ENCODE peak calls at places on chromosomes 7 and 10, in four cellular contexts. J is foreskin fibroblast, L is uterus, R is A549. Y is an unnamed sample.

GRCh38 chr7:69873512-69873911 is 275.2 kb downstream of the AUTS2 start:
- DNase-seq in J (no peak), R (no peak), L (no peak), Y (no peak)

GRCh38 chr7:46716926-46717325 is 795.9 kb upstream of the IGFBP3 start:
- DNase-seq in J (no peak), L (no peak), R (no peak), Y (no peak)

GRCh38 chr10:13099144-13099665 is 758 bp upstream of the OPTN start:
- DNase-seq in L (peak; percentile 58), J (peak; percentile 66), R (peak; percentile 74), Y (peak; percentile 28)

GRCh38 chr10:50439806-50440205 is 183.9 kb downstream of the SGMS1 start:
- DNase-seq in L (no peak), J (no peak), R (no peak), Y (no peak)

GRCh38 chr7:30925913-30926312 is 14.3 kb downstream of the AQP1 start:
- DNase-seq in R (no peak), L (peak; percentile 10), J (no peak), Y (peak; percentile 33)

GRCh38 chr7:34354906-34355305 is 303.1 kb upstream of the NPSR1 start:
- DNase-seq in L (no peak), R (no peak), J (no peak), Y (no peak)

GRCh38 chr10:112202561-112203241 is 19.1 kb upstream of the GPAM start:
- DNase-seq in R (peak; percentile 10), J (no peak), L (no peak), Y (no peak)

GRCh38 chr10:126439947-126440346 is 51.7 kb upstream of the ADAM12 start:
- DNase-seq in J (no peak), R (no peak), L (no peak), Y (no peak)

GRCh38 chr7:80089341-80089740 is 45.3 kb upstream of the GNAI1 start:
- DNase-seq in L (no peak), J (peak; percentile 17), R (no peak), Y (no peak)

GRCh38 chr7:28804990-28805389 is 153.1 kb downstream of the TRIL start:
- DNase-seq in R (peak; percentile 10), L (no peak), J (peak; percentile 90), Y (no peak)

GRCh38 chr7:117588352-117588794 is 108.5 kb downstream of the CFTR start:
- DNase-seq in R (no peak), L (no peak), J (no peak), Y (no peak)

GRCh38 chr10:116612107-116612506 is 8.6 kb upstream of the PNLIPRP2 start:
- DNase-seq in R (no peak), J (no peak), L (no peak), Y (no peak)

GRCh38 chr7:47690902-47691558 is 109.1 kb upstream of the TNS3 start:
- DNase-seq in L (no peak), R (no peak), J (peak; percentile 76), Y (no peak)

GRCh38 chr7:85172530-85172941 is 14.3 kb downstream of the SEMA3D start:
- DNase-seq in R (no peak), L (no peak), J (peak; percentile 83), Y (no peak)

GRCh38 chr7:138937484-138937883 is 43.7 kb downstream of the KIAA1549 start:
- DNase-seq in J (no peak), R (no peak), L (no peak), Y (no peak)

GRCh38 chr7:158276414-158277218 is 311.0 kb downstream of the PTPRN2 start:
- DNase-seq in J (no peak), L (no peak), R (no peak), Y (peak; percentile 48)

GRCh38 chr7:108415821-108416536 is 40.3 kb downstream of the NRCAM start:
- DNase-seq in J (peak; percentile 59), R (peak; percentile 56), L (no peak), Y (no peak)

GRCh38 chr10:102668312-102669110 is 24.2 kb downstream of the TRIM8 start:
- DNase-seq in L (no peak), R (no peak), J (no peak), Y (no peak)

GRCh38 chr10:26706936-26707335 is 9.4 kb downstream of the PDSS1 start:
- DNase-seq in R (no peak), L (no peak), J (no peak), Y (no peak)

GRCh38 chr10:3813267-3813666 is 28.3 kb upstream of the KLF6 start:
- DNase-seq in J (no peak), R (no peak), L (no peak), Y (no peak)

GRCh38 chr10:3803295-3803883 is 18.4 kb upstream of the KLF6 start:
- DNase-seq in L (no peak), J (no peak), R (no peak), Y (no peak)

GRCh38 chr7:46007194-46007593 is 86.1 kb upstream of the IGFBP3 start:
- DNase-seq in J (no peak), L (no peak), R (no peak), Y (no peak)

GRCh38 chr10:60905580-60905979 is 38.4 kb downstream of the RHOBTB1 start:
- DNase-seq in L (peak; percentile 40), R (no peak), J (peak; percentile 44), Y (no peak)

GRCh38 chr7:44581426-44581906 is 565 bp downstream of the TMED4 start:
- DNase-seq in L (peak; percentile 32), R (no peak), J (no peak), Y (no peak)

GRCh38 chr10:103578782-103579382 is 85.4 kb downstream of the NEURL1 start:
- DNase-seq in J (no peak), L (no peak), R (peak; percentile 33), Y (no peak)

GRCh38 chr10:98246911-98247820 is 20.8 kb downstream of the LOXL4 start:
- DNase-seq in R (no peak), J (peak; percentile 74), L (no peak), Y (peak; percentile 82)

GRCh38 chr7:149822353-149822943 is 15.7 kb upstream of the ZNF862 start:
- DNase-seq in R (no peak), L (no peak), J (no peak), Y (no peak)

GRCh38 chr10:79202188-79203013 is 133.6 kb downstream of the ZMIZ1 start:
- DNase-seq in J (no peak), R (peak; percentile 41), L (no peak), Y (no peak)

GRCh38 chr10:43931308-43931930 is 282.7 kb upstream of the ZNF32 start:
- DNase-seq in R (no peak), J (peak; percentile 74), L (no peak), Y (no peak)

GRCh38 chr7:2478387-2478760 is 2.2 kb upstream of the GRIFIN start:
- DNase-seq in L (peak; percentile 55), J (peak; percentile 53), R (no peak), Y (peak; percentile 85)

GRCh38 chr7:83468251-83468739 is 180.6 kb downstream of the SEMA3E start:
- DNase-seq in J (peak; percentile 98), R (peak; percentile 84), L (peak; percentile 32), Y (peak; percentile 74)

GRCh38 chr10:29804025-29804852 is 169.5 kb upstream of the SVIL start:
- DNase-seq in L (peak; percentile 63), R (peak; percentile 82), J (peak; percentile 96), Y (peak; percentile 45)

GRCh38 chr7:151829707-151830106 is 47.2 kb downstream of the PRKAG2 start:
- DNase-seq in R (no peak), L (no peak), J (no peak), Y (no peak)
- H3K4me3 ChIP-seq in R (no peak overlapping the region), L (no peak overlapping the region), J (no peak overlapping the region), Y (no peak overlapping the region)

DNA sequence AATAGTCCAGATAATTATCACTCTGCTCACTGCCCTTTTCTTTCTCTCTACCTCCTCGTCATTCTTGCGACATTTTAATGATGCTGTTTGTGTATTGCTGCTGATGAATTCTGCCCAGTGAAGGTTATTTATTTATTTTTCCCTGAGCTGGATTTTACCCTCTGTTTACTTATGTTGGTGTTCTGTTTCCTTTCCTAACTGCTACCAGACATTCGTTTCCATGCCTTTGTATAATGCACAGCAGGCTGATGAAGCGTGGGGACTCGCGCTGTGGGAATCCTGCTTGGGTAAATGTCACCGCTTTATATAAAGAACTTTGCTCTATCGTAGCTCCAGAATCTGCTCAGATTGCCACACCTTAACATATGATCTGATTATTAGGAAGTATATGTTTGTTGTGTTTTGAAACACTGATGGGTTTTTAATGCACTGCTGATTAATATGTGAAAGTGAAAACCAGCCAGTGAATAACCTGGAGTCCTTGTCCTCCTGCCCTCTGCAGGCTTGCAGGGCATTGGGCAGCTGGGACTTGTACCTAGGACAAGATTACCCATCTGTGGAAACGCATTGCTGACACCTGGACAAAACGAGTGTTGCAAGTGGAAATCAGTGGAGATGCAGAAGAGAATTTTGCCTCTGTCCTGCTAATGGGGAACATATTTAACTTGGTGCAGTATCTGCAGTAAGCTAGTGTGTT is 291.5 kb downstream of the SDK1 start:
- DNase-seq in J (no peak), L (no peak), R (no peak), Y (no peak)
- H3K4me3 ChIP-seq in J (no peak overlapping the region), L (no peak overlapping the region), R (peak overlapping the region; percentile 21), Y (no peak overlapping the region)

GRCh38 chr10:8310930-8311329 is 256.4 kb downstream of the GATA3 start:
- DNase-seq in R (no peak), L (no peak), J (no peak), Y (no peak)

GRCh38 chr10:8304861-8305260 is 250.4 kb downstream of the GATA3 start:
- DNase-seq in R (no peak), J (no peak), L (no peak), Y (no peak)

GRCh38 chr10:8305871-8306652 is 251.6 kb downstream of the GATA3 start:
- DNase-seq in J (no peak), L (no peak), R (no peak), Y (no peak)

GRCh38 chr10:8302565-8302964 is 248.1 kb downstream of the GATA3 start:
- DNase-seq in J (no peak), R (no peak), L (no peak), Y (no peak)

DNA sequence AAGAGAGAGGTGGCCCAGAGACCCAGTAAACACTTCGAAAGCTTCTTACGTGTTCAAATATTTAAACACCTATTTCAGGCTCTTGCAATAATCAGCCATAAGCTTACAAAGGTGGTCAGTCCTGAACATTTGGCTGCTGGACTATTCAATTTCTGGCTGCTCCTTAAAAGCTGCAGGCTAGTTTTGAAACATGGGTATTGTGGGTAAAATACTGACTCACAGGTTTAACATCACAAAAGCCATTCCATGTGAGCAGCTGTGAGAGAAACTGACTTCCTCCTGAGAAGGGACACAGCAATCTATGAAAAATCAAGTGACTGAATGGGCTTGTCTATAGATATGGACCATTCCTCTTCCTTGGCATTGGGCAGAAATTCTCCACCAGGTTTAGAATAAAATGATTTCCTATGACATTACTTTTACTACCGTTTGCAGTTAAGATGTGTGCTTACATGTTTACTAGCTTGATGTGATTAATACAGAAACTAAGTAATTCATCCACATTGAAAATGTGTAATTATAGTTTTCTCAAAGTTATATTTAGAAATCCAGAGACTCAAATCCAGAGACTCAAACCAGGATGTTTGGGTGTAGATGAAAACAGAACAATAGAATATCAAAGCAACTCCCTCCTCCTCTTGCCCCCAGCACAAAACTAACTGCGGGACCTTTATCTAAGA is 252.3 kb downstream of the GATA3 start:
- DNase-seq in L (no peak), J (no peak), R (no peak), Y (no peak)
- H3K4me3 ChIP-seq in L (no peak overlapping the region), J (no peak overlapping the region), R (no peak overlapping the region), Y (no peak overlapping the region)

GRCh38 chr7:15783971-15784693 is 97.6 kb upstream of the MEOX2 start:
- DNase-seq in R (no peak), J (no peak), L (no peak), Y (no peak)
- H3K4me3 ChIP-seq in R (no peak overlapping the region), J (no peak overlapping the region), L (no peak overlapping the region), Y (no peak overlapping the region)